ENCODE peak calls at places on chromosomes 5 and 9, in four cellular contexts. One of them, this sample, is unnamed.

GRCh38 chr9:131951905-131952304 is 127.8 kb downstream of the MED27 start:
- DNase-seq in SK-N-SH: peak; percentile 61
- DNase-seq in HCT116: no peak
- DNase-seq in GM12878: no peak
- DNase-seq in this sample: peak; percentile 30

GRCh38 chr5:151086905-151087360 is 6.1 kb upstream of the TNIP1 start:
- DNase-seq in SK-N-SH: no peak
- DNase-seq in HCT116: no peak
- DNase-seq in GM12878: no peak
- DNase-seq in this sample: no peak

GRCh38 chr9:11135856-11136255 is 523.1 kb upstream of the PTPRD start:
- DNase-seq in SK-N-SH: no peak
- DNase-seq in GM12878: no peak
- DNase-seq in HCT116: no peak
- DNase-seq in this sample: no peak

GRCh38 chr5:123033157-123033671 is 3.3 kb downstream of the PPIC start:
- DNase-seq in HCT116: no peak
- DNase-seq in SK-N-SH: no peak
- DNase-seq in GM12878: no peak
- DNase-seq in this sample: peak; percentile 23

GRCh38 chr9:84368593-84368992 is 28.0 kb upstream of the SLC28A3 start:
- DNase-seq in SK-N-SH: no peak
- DNase-seq in HCT116: no peak
- DNase-seq in GM12878: no peak
- DNase-seq in this sample: no peak

GRCh38 chr5:74866653-74867162 is 521 bp upstream of the FAM169A start:
- DNase-seq in SK-N-SH: peak; percentile 72
- DNase-seq in HCT116: no peak
- DNase-seq in GM12878: no peak
- DNase-seq in this sample: no peak

GRCh38 chr5:175707751-175708375 is 50.0 kb downstream of the HRH2 start:
- DNase-seq in SK-N-SH: no peak
- DNase-seq in HCT116: no peak
- DNase-seq in GM12878: no peak
- DNase-seq in this sample: no peak

GRCh38 chr5:1516615-1517601 is 6.9 kb downstream of the LPCAT1 start:
- DNase-seq in HCT116: no peak
- DNase-seq in SK-N-SH: no peak
- DNase-seq in GM12878: no peak
- DNase-seq in this sample: no peak

GRCh38 chr5:160133071-160133917 is 14.0 kb upstream of the PWWP2A start:
- DNase-seq in HCT116: no peak
- DNase-seq in GM12878: no peak
- DNase-seq in SK-N-SH: no peak
- DNase-seq in this sample: no peak

GRCh38 chr5:141359790-141360426 is at the start of gene PCDHGB2:
- DNase-seq in SK-N-SH: peak; percentile 62
- DNase-seq in HCT116: peak; percentile 40
- DNase-seq in GM12878: no peak
- DNase-seq in this sample: peak; percentile 81

GRCh38 chr9:114380988-114381387 is 6.8 kb downstream of the AKNA start:
- DNase-seq in HCT116: no peak
- DNase-seq in GM12878: no peak
- DNase-seq in SK-N-SH: no peak
- DNase-seq in this sample: no peak

GRCh38 chr9:34403554-34404380 is 27.1 kb upstream of the MYORG start:
- DNase-seq in SK-N-SH: peak; percentile 78
- DNase-seq in HCT116: peak; percentile 39
- DNase-seq in GM12878: no peak
- DNase-seq in this sample: peak; percentile 41

GRCh38 chr5:72597456-72597948 is 90.3 kb upstream of the ZNF366 start:
- DNase-seq in HCT116: no peak
- DNase-seq in SK-N-SH: no peak
- DNase-seq in GM12878: no peak
- DNase-seq in this sample: no peak

GRCh38 chr9:75233011-75233410 is 144.7 kb downstream of the OSTF1 start:
- DNase-seq in HCT116: no peak
- DNase-seq in SK-N-SH: no peak
- DNase-seq in GM12878: no peak
- DNase-seq in this sample: no peak

GRCh38 chr9:135661801-135662560 is 1.1 kb upstream of the LCN9 start:
- DNase-seq in SK-N-SH: peak; percentile 6
- DNase-seq in HCT116: no peak
- DNase-seq in GM12878: no peak
- DNase-seq in this sample: no peak

GRCh38 chr5:143569213-143569663 is 165.8 kb upstream of the NR3C1 start:
- DNase-seq in GM12878: no peak
- DNase-seq in SK-N-SH: no peak
- DNase-seq in HCT116: no peak
- DNase-seq in this sample: peak; percentile 51

GRCh38 chr5:181130832-181131496 is at the start of gene OR2V1:
- DNase-seq in GM12878: no peak
- DNase-seq in HCT116: no peak
- DNase-seq in SK-N-SH: no peak
- DNase-seq in this sample: no peak

GRCh38 chr5:169797577-169797976 is 160.5 kb downstream of the DOCK2 start:
- DNase-seq in GM12878: no peak
- DNase-seq in HCT116: no peak
- DNase-seq in SK-N-SH: no peak
- DNase-seq in this sample: no peak

GRCh38 chr9:35318741-35319140 is 156.9 kb downstream of the UNC13B start:
- DNase-seq in GM12878: no peak
- DNase-seq in HCT116: no peak
- DNase-seq in SK-N-SH: no peak
- DNase-seq in this sample: no peak

GRCh38 chr5:75340714-75341478 is 3.9 kb downstream of the HMGCR start:
- DNase-seq in SK-N-SH: no peak
- DNase-seq in HCT116: no peak
- DNase-seq in GM12878: no peak
- DNase-seq in this sample: no peak

GRCh38 chr5:145936401-145937131 is at the start of gene SH3RF2:
- DNase-seq in GM12878: no peak
- DNase-seq in HCT116: peak; percentile 85
- DNase-seq in SK-N-SH: no peak
- DNase-seq in this sample: peak; percentile 73

GRCh38 chr5:65102826-65103673 is 334.3 kb downstream of the CWC27 start:
- DNase-seq in SK-N-SH: peak; percentile 79
- DNase-seq in HCT116: no peak
- DNase-seq in GM12878: no peak
- DNase-seq in this sample: peak; percentile 54

GRCh38 chr5:150014456-150014855 is 13.9 kb downstream of the HMGXB3 start:
- DNase-seq in SK-N-SH: no peak
- DNase-seq in GM12878: no peak
- DNase-seq in HCT116: no peak
- DNase-seq in this sample: no peak

GRCh38 chr5:150016537-150016936 is 16.0 kb downstream of the HMGXB3 start:
- DNase-seq in HCT116: no peak
- DNase-seq in SK-N-SH: no peak
- DNase-seq in GM12878: no peak
- DNase-seq in this sample: no peak

GRCh38 chr5:150015415-150015814 is 14.9 kb downstream of the HMGXB3 start:
- DNase-seq in GM12878: no peak
- DNase-seq in HCT116: no peak
- DNase-seq in SK-N-SH: no peak
- DNase-seq in this sample: no peak

GRCh38 chr5:150020249-150020648 is 19.7 kb downstream of the HMGXB3 start:
- DNase-seq in SK-N-SH: no peak
- DNase-seq in GM12878: no peak
- DNase-seq in HCT116: no peak
- DNase-seq in this sample: no peak

GRCh38 chr5:150017606-150018005 is 17.1 kb downstream of the HMGXB3 start:
- DNase-seq in GM12878: no peak
- DNase-seq in SK-N-SH: no peak
- DNase-seq in HCT116: no peak
- DNase-seq in this sample: no peak
- TF ChIP-seq JUND in GM12878: no peak
- TF ChIP-seq JUND in SK-N-SH: peak; percentile 81
- TF ChIP-seq JUND in HCT116: peak; percentile 38
- TF ChIP-seq JUND in this sample: no peak

DNA sequence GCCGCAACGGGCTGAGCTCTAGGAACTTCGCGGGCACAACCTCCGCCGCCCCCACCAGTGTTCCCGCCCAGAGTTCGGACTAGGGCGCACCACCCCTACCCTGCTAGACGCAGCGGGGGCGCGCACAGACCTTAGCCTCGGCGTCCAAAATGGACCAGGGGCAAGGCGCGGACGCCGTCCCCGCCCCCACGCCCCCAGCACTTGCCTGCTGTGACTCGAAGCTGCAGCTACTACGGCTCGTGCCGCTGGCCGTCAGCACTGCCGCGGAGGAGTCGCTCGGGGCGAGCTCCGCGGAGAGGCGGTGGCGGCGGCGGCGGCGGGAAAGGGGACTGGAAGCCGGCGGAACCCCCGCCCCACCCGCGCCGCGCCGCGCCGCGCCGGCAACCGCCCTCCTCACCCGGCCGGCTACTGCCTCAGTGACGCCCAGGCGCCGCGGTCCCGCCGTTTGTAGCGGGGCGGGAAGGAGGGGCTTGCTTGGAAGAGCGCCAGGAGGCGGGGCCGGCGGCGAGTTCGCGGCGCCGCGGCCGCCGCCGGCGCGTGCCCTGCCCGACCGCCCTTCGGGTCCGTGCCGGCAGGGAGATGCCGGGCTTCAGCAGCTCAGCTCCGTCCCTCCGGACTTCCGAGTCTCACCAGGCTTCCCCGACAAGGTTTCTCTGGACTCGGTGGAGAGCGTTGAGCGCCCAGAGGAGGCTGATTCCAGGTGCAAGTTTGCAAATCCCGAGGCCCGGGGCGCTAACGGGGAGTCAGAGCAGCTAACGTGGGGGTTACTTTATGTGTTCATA is 4.4 kb downstream of the ELAVL2 start:
- DNase-seq in GM12878: no peak
- DNase-seq in SK-N-SH: peak; percentile 84
- DNase-seq in HCT116: no peak
- DNase-seq in this sample: peak; percentile 46
- TF ChIP-seq JUND in GM12878: no peak
- TF ChIP-seq JUND in SK-N-SH: no peak
- TF ChIP-seq JUND in HCT116: no peak
- TF ChIP-seq JUND in this sample: no peak

DNA sequence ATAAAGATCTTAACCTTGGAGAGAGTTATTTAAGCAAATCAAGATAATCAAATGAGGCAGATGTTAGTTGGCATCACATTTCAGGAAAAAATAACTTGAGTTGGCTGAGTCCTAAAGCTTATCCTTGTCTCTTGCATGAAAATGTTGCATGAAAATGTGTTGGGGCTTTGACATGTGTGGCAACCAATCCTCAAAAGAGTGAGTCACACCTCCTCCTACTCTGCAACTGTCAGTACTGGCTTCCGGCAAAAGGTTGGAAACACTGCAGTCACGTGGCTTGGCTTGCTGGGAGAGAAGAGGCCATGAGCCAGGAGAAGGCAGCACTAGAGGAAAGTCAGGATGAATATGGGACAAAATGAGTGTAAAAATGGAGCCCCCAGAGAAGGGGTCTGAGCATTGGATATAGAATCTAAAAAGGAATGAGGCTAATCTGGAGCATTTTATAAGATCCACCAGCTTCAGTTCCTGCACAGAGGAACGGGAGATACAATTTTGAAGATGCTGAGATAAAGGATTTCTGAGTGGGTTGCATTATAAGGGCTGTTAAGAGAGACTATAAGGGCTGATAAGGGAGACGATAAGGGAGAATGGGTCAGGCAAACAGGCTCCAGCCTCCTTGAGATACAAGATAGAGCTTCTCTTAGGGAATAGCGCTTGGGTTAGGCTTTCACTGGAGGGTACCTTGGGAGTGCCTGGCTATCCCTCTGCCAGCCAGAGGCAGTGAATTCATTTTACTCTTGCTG is 43.1 kb downstream of the SPATA31D1 start:
- DNase-seq in GM12878: no peak
- DNase-seq in SK-N-SH: no peak
- DNase-seq in HCT116: peak; percentile 28
- DNase-seq in this sample: peak; percentile 8
- TF ChIP-seq JUND in GM12878: no peak
- TF ChIP-seq JUND in SK-N-SH: peak; percentile 53
- TF ChIP-seq JUND in HCT116: no peak
- TF ChIP-seq JUND in this sample: no peak

DNA sequence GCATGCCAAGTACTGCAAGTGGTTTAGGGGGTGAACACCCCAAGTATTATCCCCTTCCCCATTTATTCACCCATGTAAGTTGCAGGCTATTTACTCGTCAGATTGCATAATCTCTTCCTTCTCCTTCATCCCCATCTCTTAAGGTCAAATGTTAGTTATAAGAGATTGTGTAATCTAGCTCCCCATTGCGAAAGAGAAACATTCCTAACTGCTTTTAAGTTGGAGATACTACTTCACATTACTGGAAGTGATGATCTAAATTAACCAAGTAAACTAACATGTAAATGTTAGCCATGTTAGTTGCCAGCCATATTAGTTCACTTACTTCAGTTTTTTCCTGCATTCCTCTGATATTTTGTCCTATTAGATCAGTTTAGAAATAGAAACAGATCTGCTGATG is 262.3 kb downstream of the TAF11L14 start:
- DNase-seq in GM12878: no peak
- DNase-seq in SK-N-SH: no peak
- DNase-seq in HCT116: no peak
- DNase-seq in this sample: no peak
- TF ChIP-seq JUND in GM12878: no peak
- TF ChIP-seq JUND in SK-N-SH: no peak
- TF ChIP-seq JUND in HCT116: no peak
- TF ChIP-seq JUND in this sample: no peak

GRCh38 chr9:104936291-104936690 is 8.3 kb upstream of the ABCA1 start:
- DNase-seq in HCT116: no peak
- DNase-seq in SK-N-SH: no peak
- DNase-seq in GM12878: no peak
- DNase-seq in this sample: no peak
- TF ChIP-seq JUND in HCT116: no peak
- TF ChIP-seq JUND in SK-N-SH: no peak
- TF ChIP-seq JUND in GM12878: no peak
- TF ChIP-seq JUND in this sample: no peak

GRCh38 chr5:88883566-88884434 is 816 bp upstream of the MEF2C start:
- DNase-seq in GM12878: no peak
- DNase-seq in SK-N-SH: peak; percentile 69
- DNase-seq in HCT116: peak; percentile 50
- DNase-seq in this sample: peak; percentile 46
- TF ChIP-seq JUND in GM12878: no peak
- TF ChIP-seq JUND in SK-N-SH: no peak
- TF ChIP-seq JUND in HCT116: no peak
- TF ChIP-seq JUND in this sample: no peak